ENCODE peak calls at places on chromosomes 6 and 20, in seven cellular contexts. One of them, this sample, is unnamed.

GRCh38 chr6:45420083-45420908 is 42.6 kb upstream of the SUPT3H start:
- DNase-seq in uterus: no peak
- DNase-seq in choroid plexus epithelial cell: peak; percentile 77
- DNase-seq in RWPE1: no peak
- DNase-seq in Peyer's patch: peak; percentile 62
- DNase-seq in GM13976: peak; percentile 20
- DNase-seq in RWPE2: no peak
- DNase-seq in this sample: peak; percentile 10

GRCh38 chr6:170022827-170023619 is 267.9 kb downstream of the DLL1 start:
- DNase-seq in choroid plexus epithelial cell: no peak
- DNase-seq in GM13976: no peak
- DNase-seq in uterus: peak; percentile 22
- DNase-seq in RWPE2: no peak
- DNase-seq in RWPE1: no peak
- DNase-seq in Peyer's patch: no peak
- DNase-seq in this sample: no peak

GRCh38 chr6:3813150-3813780 is 35.9 kb upstream of the FAM50B start:
- DNase-seq in RWPE1: peak; percentile 82
- DNase-seq in Peyer's patch: no peak
- DNase-seq in GM13976: peak; percentile 68
- DNase-seq in uterus: peak; percentile 39
- DNase-seq in choroid plexus epithelial cell: peak; percentile 52
- DNase-seq in RWPE2: peak; percentile 67
- DNase-seq in this sample: peak; percentile 62

GRCh38 chr6:92364948-92365386 is 1054.4 kb downstream of the EPHA7 start:
- DNase-seq in Peyer's patch: no peak
- DNase-seq in RWPE1: no peak
- DNase-seq in choroid plexus epithelial cell: peak; percentile 13
- DNase-seq in RWPE2: no peak
- DNase-seq in GM13976: no peak
- DNase-seq in uterus: no peak
- DNase-seq in this sample: no peak

GRCh38 chr20:61115627-61116026 is 136.4 kb upstream of the CDH4 start:
- DNase-seq in GM13976: no peak
- DNase-seq in uterus: no peak
- DNase-seq in choroid plexus epithelial cell: no peak
- DNase-seq in RWPE2: no peak
- DNase-seq in RWPE1: no peak
- DNase-seq in Peyer's patch: no peak
- DNase-seq in this sample: no peak

GRCh38 chr20:17610566-17611289 is 40.9 kb downstream of the DSTN start:
- DNase-seq in RWPE2: no peak
- DNase-seq in RWPE1: no peak
- DNase-seq in choroid plexus epithelial cell: peak; percentile 18
- DNase-seq in Peyer's patch: peak; percentile 57
- DNase-seq in GM13976: peak; percentile 15
- DNase-seq in uterus: no peak
- DNase-seq in this sample: peak; percentile 6

GRCh38 chr6:45378324-45378926 is 691 bp upstream of the SUPT3H start:
- DNase-seq in GM13976: peak; percentile 25
- DNase-seq in RWPE2: no peak
- DNase-seq in choroid plexus epithelial cell: peak; percentile 58
- DNase-seq in uterus: no peak
- DNase-seq in Peyer's patch: peak; percentile 39
- DNase-seq in RWPE1: peak; percentile 17
- DNase-seq in this sample: peak; percentile 16

GRCh38 chr20:34896086-34896551 is 19.7 kb downstream of the ACSS2 start:
- DNase-seq in GM13976: no peak
- DNase-seq in choroid plexus epithelial cell: no peak
- DNase-seq in RWPE1: no peak
- DNase-seq in uterus: no peak
- DNase-seq in Peyer's patch: no peak
- DNase-seq in RWPE2: no peak
- DNase-seq in this sample: no peak

GRCh38 chr6:121505284-121505683 is 69.8 kb downstream of the GJA1 start:
- DNase-seq in Peyer's patch: no peak
- DNase-seq in GM13976: no peak
- DNase-seq in RWPE1: no peak
- DNase-seq in choroid plexus epithelial cell: no peak
- DNase-seq in RWPE2: no peak
- DNase-seq in uterus: no peak
- DNase-seq in this sample: no peak

DNA sequence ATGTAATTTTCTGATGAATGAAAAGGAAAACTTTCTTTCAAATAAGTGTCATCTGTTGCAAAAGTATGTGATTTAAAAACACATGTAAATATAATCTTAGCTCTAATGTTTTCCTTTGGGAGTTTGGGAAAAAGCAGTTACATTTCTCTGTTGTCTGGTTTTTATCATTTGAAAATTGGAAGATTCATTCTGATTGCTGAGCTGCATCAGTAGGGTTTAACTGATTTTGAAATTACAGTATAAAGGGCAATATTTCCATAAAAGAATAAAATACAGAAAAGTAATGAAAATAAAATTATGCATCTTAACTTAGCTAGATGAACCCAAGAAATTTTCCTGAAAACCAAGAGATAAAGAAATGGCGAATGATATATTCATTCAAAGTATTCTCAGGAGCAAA is 57.8 kb downstream of the MAP7 start:
- DNase-seq in uterus: no peak
- DNase-seq in GM13976: no peak
- DNase-seq in choroid plexus epithelial cell: no peak
- DNase-seq in RWPE1: no peak
- DNase-seq in Peyer's patch: no peak
- DNase-seq in RWPE2: no peak
- DNase-seq in this sample: no peak
- TF ChIP-seq CTCF in uterus: no peak
- TF ChIP-seq CTCF in GM13976: no peak
- TF ChIP-seq CTCF in choroid plexus epithelial cell: no peak
- TF ChIP-seq CTCF in RWPE1: no peak
- TF ChIP-seq CTCF in Peyer's patch: no peak
- TF ChIP-seq CTCF in RWPE2: no peak
- TF ChIP-seq CTCF in this sample: no peak

GRCh38 chr20:57400262-57400701 is 9.1 kb downstream of the RBM38 start:
- DNase-seq in uterus: no peak
- DNase-seq in choroid plexus epithelial cell: no peak
- DNase-seq in Peyer's patch: peak; percentile 60
- DNase-seq in RWPE2: no peak
- DNase-seq in RWPE1: no peak
- DNase-seq in GM13976: peak; percentile 79
- DNase-seq in this sample: peak; percentile 75
- TF ChIP-seq CTCF in uterus: no peak
- TF ChIP-seq CTCF in choroid plexus epithelial cell: peak; percentile 16
- TF ChIP-seq CTCF in Peyer's patch: peak; percentile 37
- TF ChIP-seq CTCF in RWPE2: no peak
- TF ChIP-seq CTCF in RWPE1: no peak
- TF ChIP-seq CTCF in GM13976: peak; percentile 29
- TF ChIP-seq CTCF in this sample: peak; percentile 37

GRCh38 chr20:59645761-59646171 is 41.4 kb downstream of the PHACTR3 start:
- DNase-seq in RWPE1: no peak
- DNase-seq in Peyer's patch: no peak
- DNase-seq in uterus: no peak
- DNase-seq in GM13976: no peak
- DNase-seq in RWPE2: no peak
- DNase-seq in choroid plexus epithelial cell: no peak
- DNase-seq in this sample: no peak
- TF ChIP-seq CTCF in RWPE1: peak; percentile 13
- TF ChIP-seq CTCF in Peyer's patch: no peak
- TF ChIP-seq CTCF in uterus: no peak
- TF ChIP-seq CTCF in GM13976: no peak
- TF ChIP-seq CTCF in RWPE2: peak; percentile 49
- TF ChIP-seq CTCF in choroid plexus epithelial cell: no peak
- TF ChIP-seq CTCF in this sample: no peak

GRCh38 chr6:6678185-6678671 is 89.7 kb downstream of the LY86 start:
- DNase-seq in GM13976: no peak
- DNase-seq in RWPE1: peak; percentile 49
- DNase-seq in choroid plexus epithelial cell: peak; percentile 58
- DNase-seq in Peyer's patch: no peak
- DNase-seq in uterus: no peak
- DNase-seq in RWPE2: no peak
- DNase-seq in this sample: no peak

GRCh38 chr6:6679633-6680032 is 91.1 kb downstream of the LY86 start:
- DNase-seq in RWPE1: no peak
- DNase-seq in RWPE2: no peak
- DNase-seq in GM13976: no peak
- DNase-seq in choroid plexus epithelial cell: no peak
- DNase-seq in Peyer's patch: no peak
- DNase-seq in uterus: no peak
- DNase-seq in this sample: no peak

GRCh38 chr6:6678811-6679210 is 90.3 kb downstream of the LY86 start:
- DNase-seq in uterus: no peak
- DNase-seq in RWPE1: no peak
- DNase-seq in choroid plexus epithelial cell: no peak
- DNase-seq in GM13976: no peak
- DNase-seq in RWPE2: no peak
- DNase-seq in Peyer's patch: no peak
- DNase-seq in this sample: no peak

GRCh38 chr6:6676910-6677441 is 88.5 kb downstream of the LY86 start:
- DNase-seq in RWPE1: peak; percentile 72
- DNase-seq in choroid plexus epithelial cell: peak; percentile 83
- DNase-seq in Peyer's patch: peak; percentile 77
- DNase-seq in RWPE2: no peak
- DNase-seq in uterus: peak; percentile 80
- DNase-seq in GM13976: peak; percentile 77
- DNase-seq in this sample: peak; percentile 73

GRCh38 chr6:6674872-6675271 is 86.4 kb downstream of the LY86 start:
- DNase-seq in uterus: no peak
- DNase-seq in Peyer's patch: no peak
- DNase-seq in RWPE2: no peak
- DNase-seq in RWPE1: no peak
- DNase-seq in choroid plexus epithelial cell: no peak
- DNase-seq in GM13976: no peak
- DNase-seq in this sample: no peak
- TF ChIP-seq CTCF in uterus: no peak
- TF ChIP-seq CTCF in Peyer's patch: no peak
- TF ChIP-seq CTCF in RWPE2: no peak
- TF ChIP-seq CTCF in RWPE1: no peak
- TF ChIP-seq CTCF in choroid plexus epithelial cell: peak; percentile 49
- TF ChIP-seq CTCF in GM13976: no peak
- TF ChIP-seq CTCF in this sample: no peak

GRCh38 chr6:28436404-28436803 is 6.9 kb downstream of the ZSCAN23 start:
- DNase-seq in RWPE1: no peak
- DNase-seq in Peyer's patch: no peak
- DNase-seq in uterus: no peak
- DNase-seq in GM13976: no peak
- DNase-seq in choroid plexus epithelial cell: no peak
- DNase-seq in RWPE2: no peak
- DNase-seq in this sample: no peak

GRCh38 chr6:28429781-28430180 is 13.5 kb downstream of the ZSCAN23 start:
- DNase-seq in uterus: no peak
- DNase-seq in RWPE2: no peak
- DNase-seq in choroid plexus epithelial cell: no peak
- DNase-seq in GM13976: no peak
- DNase-seq in Peyer's patch: no peak
- DNase-seq in RWPE1: no peak
- DNase-seq in this sample: no peak

GRCh38 chr6:28433119-28433518 is 10.2 kb downstream of the ZSCAN23 start:
- DNase-seq in choroid plexus epithelial cell: peak; percentile 1
- DNase-seq in RWPE2: no peak
- DNase-seq in uterus: no peak
- DNase-seq in GM13976: no peak
- DNase-seq in Peyer's patch: no peak
- DNase-seq in RWPE1: no peak
- DNase-seq in this sample: no peak
- TF ChIP-seq CTCF in choroid plexus epithelial cell: no peak
- TF ChIP-seq CTCF in RWPE2: no peak
- TF ChIP-seq CTCF in uterus: no peak
- TF ChIP-seq CTCF in GM13976: no peak
- TF ChIP-seq CTCF in Peyer's patch: no peak
- TF ChIP-seq CTCF in RWPE1: no peak
- TF ChIP-seq CTCF in this sample: no peak

This sample was measured in GM10248.